ENCODE peak calls at places on chromosomes 4 and X, in seven cellular contexts. S, O, D, W, C, X and K are unnamed samples.

GRCh38 chrX:72270316-72270866 is 6.7 kb downstream of the RPS4X start:
- DNase-seq in S (no peak), O (no peak), D (no peak), W (no peak), C (no peak), X (no peak), K (no peak)

GRCh38 chrX:131828482-131828881 is 194.6 kb upstream of the STK26 start:
- DNase-seq in S (no peak), O (no peak), D (no peak), W (no peak), C (peak; percentile 46), X (no peak), K (no peak)

GRCh38 chr4:8697826-8698225 is 105.3 kb downstream of the CPZ start:
- DNase-seq in S (no peak), O (peak; percentile 17), D (no peak), W (no peak), C (no peak), X (no peak), K (no peak)

GRCh38 chr4:1242506-1243450 is 6.2 kb downstream of the CTBP1 start:
- DNase-seq in S (no peak), O (peak; percentile 38), D (peak; percentile 11), W (peak; percentile 23), C (no peak), X (no peak), K (no peak)

GRCh38 chr4:186144596-186145569 is 40.4 kb downstream of the FAM149A start:
- DNase-seq in S (peak; percentile 60), O (peak; percentile 91), D (peak; percentile 60), W (peak; percentile 50), C (no peak), X (peak; percentile 13), K (peak; percentile 28)

GRCh38 chr4:145840162-145840768 is 98.4 kb downstream of the ZNF827 start:
- DNase-seq in S (peak; percentile 55), O (no peak), D (no peak), W (no peak), C (peak; percentile 41), X (peak; percentile 18), K (peak; percentile 58)

GRCh38 chr4:131426023-131426758 is 1722.9 kb upstream of the PCDH10 start:
- DNase-seq in S (no peak), O (no peak), D (no peak), W (no peak), C (peak; percentile 43), X (no peak), K (no peak)

GRCh38 chrX:132413459-132413858 is 75.4 kb downstream of the MBNL3 start:
- DNase-seq in S (no peak), O (peak; percentile 82), D (no peak), W (no peak), C (peak; percentile 19), X (no peak), K (no peak)

GRCh38 chr4:169335331-169335730 is 64.6 kb upstream of the SH3RF1 start:
- DNase-seq in S (no peak), O (no peak), D (no peak), W (no peak), C (no peak), X (no peak), K (peak; percentile 39)

GRCh38 chr4:72179342-72179741 is 147.5 kb downstream of the NPFFR2 start:
- DNase-seq in S (no peak), O (no peak), D (no peak), W (no peak), C (no peak), X (no peak), K (no peak)

GRCh38 chr4:86453044-86453501 is 93.2 kb upstream of the MAPK10 start:
- DNase-seq in S (peak; percentile 54), O (no peak), D (peak; percentile 32), W (no peak), C (no peak), X (no peak), K (peak; percentile 54)

GRCh38 chrX:13742397-13743176 is 8.0 kb downstream of the OFD1 start:
- DNase-seq in S (no peak), O (no peak), D (no peak), W (no peak), C (peak; percentile 34), X (no peak), K (no peak)

GRCh38 chrX:99394450-99394849 is 1015.6 kb downstream of the PCDH19 start:
- DNase-seq in S (no peak), O (peak; percentile 80), D (no peak), W (no peak), C (peak; percentile 8), X (no peak), K (no peak)

GRCh38 chr4:151344948-151345347 is 19.5 kb upstream of the SH3D19 start:
- DNase-seq in S (no peak), O (no peak), D (no peak), W (no peak), C (no peak), X (no peak), K (no peak)

GRCh38 chr4:158496030-158496741 is 25.5 kb upstream of the RXFP1 start:
- DNase-seq in S (no peak), O (peak; percentile 91), D (peak; percentile 18), W (peak; percentile 33), C (peak; percentile 46), X (peak; percentile 1), K (no peak)

GRCh38 chr4:74654230-74654681 is 140.1 kb downstream of the BTC start:
- DNase-seq in S (no peak), O (no peak), D (no peak), W (no peak), C (peak; percentile 30), X (peak; percentile 59), K (no peak)

GRCh38 chr4:173991321-173991720 is 292.1 kb downstream of the FBXO8 start:
- DNase-seq in S (no peak), O (no peak), D (no peak), W (no peak), C (no peak), X (no peak), K (no peak)

GRCh38 chr4:173991814-173992213 is 291.7 kb downstream of the FBXO8 start:
- DNase-seq in S (no peak), O (no peak), D (no peak), W (no peak), C (no peak), X (no peak), K (no peak)

GRCh38 chr4:173990879-173991231 is 292.6 kb downstream of the FBXO8 start:
- DNase-seq in S (no peak), O (peak; percentile 70), D (peak; percentile 32), W (no peak), C (no peak), X (no peak), K (no peak)

DNA sequence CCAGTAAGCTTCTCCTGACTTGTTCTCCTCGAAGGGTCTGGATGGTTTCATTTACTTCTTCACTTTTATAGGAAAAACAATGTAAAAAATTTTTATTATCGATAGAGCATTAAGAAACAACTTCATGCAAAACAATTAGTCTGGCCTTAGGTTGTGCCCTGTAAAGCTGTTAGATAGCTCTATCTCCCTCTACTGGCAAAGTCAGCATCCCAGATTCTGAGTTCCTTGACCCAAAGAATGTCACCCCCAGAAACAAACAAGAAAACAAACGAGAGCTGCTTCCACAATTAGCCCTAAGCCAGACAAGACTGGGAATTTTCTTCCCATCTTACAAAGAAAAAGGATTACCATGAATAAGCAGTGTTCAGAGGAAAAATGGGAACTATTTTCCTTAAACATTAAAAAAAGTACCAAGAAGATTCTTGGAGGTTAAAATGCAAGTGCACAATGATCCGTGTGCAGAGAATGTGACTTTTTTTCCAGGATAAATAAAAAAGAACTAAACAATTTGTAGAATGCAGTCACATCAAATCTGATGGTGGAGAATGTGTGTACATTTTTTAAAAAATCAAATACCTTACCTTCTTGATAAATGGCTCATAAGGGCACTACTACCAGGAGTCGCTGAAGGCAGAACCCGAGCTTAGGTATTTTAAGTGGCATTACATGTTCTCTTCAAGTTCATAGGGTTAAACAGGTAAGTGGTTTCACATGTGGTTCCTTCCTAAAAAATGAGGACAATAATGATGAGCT is 293.2 kb downstream of the FBXO8 start:
- DNase-seq in S (peak; percentile 44), O (peak; percentile 57), D (no peak), W (no peak), C (peak; percentile 44), X (peak; percentile 8), K (peak; percentile 70)
- TF ChIP-seq CTCF in S (peak; percentile 65), O (peak; percentile 86), D (no peak), W (no peak), C (peak; percentile 58), X (peak; percentile 45), K (peak; percentile 65)

GRCh38 chr4:140092094-140092820 is 61.7 kb downstream of the MAML3 start:
- DNase-seq in S (no peak), O (peak; percentile 96), D (peak; percentile 43), W (no peak), C (peak; percentile 67), X (no peak), K (no peak)
- H3K4me3 ChIP-seq in S (no peak overlapping the region), O (peak overlapping the region; percentile 70), D (no peak overlapping the region), W (peak overlapping the region; percentile 9), C (peak overlapping the region; percentile 55), X (peak overlapping the region; percentile 18), K (peak overlapping the region; percentile 34)

DNA sequence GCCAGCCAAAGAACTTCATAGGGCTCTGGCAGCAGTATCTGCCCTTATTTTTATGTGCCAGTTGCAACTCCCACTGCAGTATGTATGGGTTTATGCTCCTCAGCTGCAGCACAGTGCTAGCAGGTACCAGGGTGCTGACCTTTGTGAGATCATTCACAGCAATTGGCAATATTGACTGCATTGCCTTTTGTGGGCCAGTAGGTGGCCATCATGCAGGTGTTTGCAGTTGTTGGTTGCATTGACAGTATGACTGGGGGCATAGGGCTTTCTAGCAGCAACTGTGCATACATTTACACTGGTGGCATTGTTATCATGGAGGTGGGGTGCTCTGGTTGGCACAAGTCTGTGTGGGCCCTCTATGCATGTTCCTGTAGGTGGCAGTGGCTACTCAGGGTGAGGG is 42.5 kb downstream of the FAAH2 start:
- DNase-seq in S (no peak), O (no peak), D (no peak), W (no peak), C (peak; percentile 1), X (peak; percentile 3), K (no peak)
- TF ChIP-seq CTCF in S (no peak), O (peak; percentile 60), D (no peak), W (no peak), C (peak; percentile 18), X (no peak), K (no peak)

GRCh38 chrX:119692241-119693031 is 532 bp downstream of the SEPTIN6 start:
- DNase-seq in S (peak; percentile 20), O (peak; percentile 73), D (no peak), W (peak; percentile 55), C (peak; percentile 73), X (peak; percentile 47), K (peak; percentile 17)

GRCh38 chrX:119695535-119696050 is 2.6 kb upstream of the SEPTIN6 start:
- DNase-seq in S (no peak), O (no peak), D (no peak), W (no peak), C (no peak), X (no peak), K (no peak)

GRCh38 chrX:119693032-119693995 is at the start of gene SEPTIN6:
- DNase-seq in S (peak; percentile 75), O (peak; percentile 87), D (peak; percentile 52), W (peak; percentile 75), C (peak; percentile 92), X (peak; percentile 49), K (peak; percentile 68)

GRCh38 chrX:119694601-119695534 is 1.9 kb upstream of the SEPTIN6 start:
- DNase-seq in S (no peak), O (peak; percentile 76), D (no peak), W (no peak), C (no peak), X (no peak), K (peak; percentile 14)

DNA sequence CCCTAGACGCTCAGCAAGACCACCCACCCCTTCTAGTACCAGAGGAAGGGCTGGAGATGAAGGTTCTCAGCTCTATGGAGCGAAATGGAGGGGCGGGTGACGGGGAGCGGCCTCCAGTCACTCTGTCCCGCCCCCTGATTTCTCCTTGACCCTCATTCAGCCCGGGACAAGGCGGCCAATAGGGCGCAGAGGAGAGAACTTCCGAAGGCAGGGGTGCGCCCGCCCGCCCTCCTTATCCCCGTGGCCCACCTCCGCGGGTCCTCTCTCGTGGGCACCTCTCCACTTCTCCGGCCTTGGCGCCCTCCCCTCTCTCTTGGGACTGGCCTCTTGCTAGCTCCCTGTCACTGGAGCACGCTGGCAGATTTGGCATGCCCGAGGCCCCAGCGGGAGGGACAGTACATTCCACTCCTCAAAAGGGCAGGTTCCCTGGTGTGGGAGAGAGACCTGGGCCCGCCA is 1.1 kb upstream of the SEPTIN6 start:
- DNase-seq in S (no peak), O (peak; percentile 74), D (no peak), W (no peak), C (no peak), X (no peak), K (no peak)
- H3K4me3 ChIP-seq in S (no peak overlapping the region), O (no peak overlapping the region), D (no peak overlapping the region), W (peak overlapping the region; percentile 55), C (no peak overlapping the region), X (no peak overlapping the region), K (no peak overlapping the region)